ENCODE peak calls at places on chromosome 12, in four cellular contexts. F is ovary, T is Peyer's patch, W is HepG2. E is an unnamed sample.

GRCh38 chr12:16299403-16299802 is 21.9 kb upstream of the SLC15A5 start:
- DNase-seq in F (no peak), T (no peak), W (no peak), E (no peak)

GRCh38 chr12:41709463-41710285 is 435.0 kb downstream of the GXYLT1 start:
- DNase-seq in T (no peak), W (no peak), F (no peak), E (no peak)

GRCh38 chr12:19800884-19801283 is 361.6 kb downstream of the AEBP2 start:
- DNase-seq in T (no peak), F (no peak), W (no peak), E (no peak)

GRCh38 chr12:54251667-54252284 is 28.1 kb downstream of the CBX5 start:
- DNase-seq in W (peak; percentile 38), T (no peak), F (no peak), E (no peak)

GRCh38 chr12:29309320-29309902 is 71.6 kb downstream of the ERGIC2 start:
- DNase-seq in F (no peak), W (no peak), T (no peak), E (no peak)

GRCh38 chr12:45050331-45050750 is 558 bp downstream of the DBX2 start:
- DNase-seq in W (no peak), T (no peak), F (no peak), E (no peak)

GRCh38 chr12:3730111-3730510 is 22.8 kb downstream of the CRACR2A start:
- DNase-seq in T (no peak), F (no peak), W (no peak), E (no peak)

GRCh38 chr12:132413931-132414588 is 75.9 kb upstream of the FBRSL1 start:
- DNase-seq in F (no peak), T (no peak), W (no peak), E (no peak)

GRCh38 chr12:51293693-51294092 is 23.5 kb upstream of the SMAGP start:
- DNase-seq in F (no peak), T (no peak), W (no peak), E (no peak)

GRCh38 chr12:89770391-89770790 is 61.8 kb upstream of the ATP2B1 start:
- DNase-seq in W (no peak), T (no peak), F (no peak), E (no peak)

GRCh38 chr12:1796515-1797010 is 23.8 kb upstream of the LRTM2 start:
- DNase-seq in W (no peak), T (peak; percentile 77), F (peak; percentile 59), E (no peak)

GRCh38 chr12:122402264-122402663 is 20.2 kb downstream of the CLIP1 start:
- DNase-seq in W (no peak), F (no peak), T (no peak), E (no peak)

GRCh38 chr12:113722747-113723146 is 243.4 kb downstream of the RBM19 start:
- DNase-seq in W (no peak), T (no peak), F (no peak), E (no peak)

GRCh38 chr12:7512528-7512927 is 9.0 kb upstream of the CD163 start:
- DNase-seq in F (no peak), T (no peak), W (peak; percentile 51), E (peak; percentile 92)

GRCh38 chr12:93292213-93292612 is 85.5 kb upstream of the NUDT4 start:
- DNase-seq in F (no peak), T (no peak), W (no peak), E (no peak)

GRCh38 chr12:48630346-48630745 is 51.7 kb downstream of the KANSL2 start:
- DNase-seq in W (no peak), F (no peak), T (no peak), E (no peak)
- TF ChIP-seq CTCF in W (no peak), F (no peak), T (no peak), E (no peak)

GRCh38 chr12:82329508-82329907 is 28.7 kb downstream of the CCDC59 start:
- DNase-seq in F (no peak), T (no peak), W (no peak), E (no peak)
- H3K4me3 ChIP-seq in F (no peak overlapping the region), T (no peak overlapping the region), W (no peak overlapping the region), E (no peak overlapping the region)

DNA sequence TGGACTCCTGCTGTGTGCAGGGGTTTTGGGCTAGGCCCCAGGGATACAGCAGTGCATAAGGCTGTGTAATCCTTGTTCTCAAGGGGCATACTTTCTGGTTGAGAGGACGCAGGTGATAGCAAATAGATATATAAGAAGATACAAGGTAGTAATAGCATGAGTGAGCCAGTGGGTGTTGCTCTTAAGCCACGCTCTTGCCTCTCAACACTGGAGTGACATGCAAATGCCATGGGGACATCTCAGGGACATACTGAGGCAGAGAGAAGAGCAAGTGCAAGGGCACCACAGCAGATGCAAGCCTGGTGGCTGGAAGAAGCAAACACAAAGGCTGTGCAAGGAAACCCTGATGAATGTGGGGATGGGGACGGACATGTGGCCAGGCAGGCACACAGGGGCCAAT is 223.3 kb downstream of the CHST11 start:
- DNase-seq in T (no peak), F (no peak), W (peak; percentile 11), E (no peak)
- TF ChIP-seq CTCF in T (no peak), F (no peak), W (peak; percentile 53), E (peak; percentile 64)

GRCh38 chr12:124301084-124301654 is 6.3 kb downstream of the RFLNA start:
- DNase-seq in W (no peak), F (no peak), T (no peak), E (no peak)

GRCh38 chr12:124303579-124304313 is 8.9 kb downstream of the RFLNA start:
- DNase-seq in F (no peak), T (peak; percentile 37), W (no peak), E (no peak)

GRCh38 chr12:124304314-124304790 is 9.5 kb downstream of the RFLNA start:
- DNase-seq in W (no peak), F (no peak), T (peak; percentile 37), E (no peak)

GRCh38 chr12:124302807-124303578 is 8.1 kb downstream of the RFLNA start:
- DNase-seq in F (no peak), T (peak; percentile 47), W (no peak), E (no peak)

DNA sequence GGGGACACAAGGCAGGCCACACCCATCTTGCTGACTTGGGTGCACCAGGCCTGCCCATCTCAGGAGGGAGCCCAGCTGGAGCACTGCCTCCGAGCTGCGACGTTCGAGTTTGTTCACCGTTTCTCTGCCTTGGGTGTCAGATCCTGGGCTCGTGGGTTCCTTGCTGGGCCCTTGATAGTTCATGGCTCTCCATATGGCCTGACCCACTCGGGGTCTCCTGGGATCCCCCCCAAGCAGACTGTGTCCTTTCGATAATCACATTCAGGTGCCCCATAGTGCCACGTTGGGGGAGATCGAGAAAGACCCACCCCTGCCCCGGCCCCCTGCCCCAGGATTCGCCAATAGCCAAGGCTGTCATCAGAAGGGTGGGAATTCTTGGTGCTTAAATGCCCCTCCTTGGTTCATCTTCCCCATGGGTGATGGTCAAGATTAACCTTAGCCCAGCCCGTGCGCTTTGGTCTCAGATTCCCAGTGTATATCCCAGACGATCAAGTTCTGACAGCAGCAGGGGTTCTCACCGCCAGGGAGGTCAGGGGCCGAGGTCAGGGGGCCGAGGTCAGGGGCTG is 7.4 kb downstream of the RFLNA start:
- DNase-seq in T (no peak), F (no peak), W (no peak), E (no peak)
- H3K4me3 ChIP-seq in T (no peak overlapping the region), F (no peak overlapping the region), W (no peak overlapping the region), E (no peak overlapping the region)